ENCODE peak calls at places on chromosome 11, in seven cellular contexts. V, H, Y, J, G, M and S are unnamed samples. For H3K27me3, the result is how much of the 10 kb centered on the place peaks cover.

GRCh38 chr11:35918716-35919115 is 25.1 kb upstream of the LDLRAD3 start:
- DNase-seq in V (no peak), H (no peak), Y (no peak), J (no peak), G (no peak), M (no peak), S (no peak)

GRCh38 chr11:35017528-35018342 is 101.3 kb downstream of the PDHX start:
- DNase-seq in V (no peak), H (no peak), Y (no peak), J (no peak), G (no peak), M (no peak), S (no peak)

GRCh38 chr11:57297221-57297620 is 27.5 kb downstream of the TNKS1BP1 start:
- DNase-seq in V (no peak), H (no peak), Y (no peak), J (no peak), G (no peak), M (no peak), S (no peak)

GRCh38 chr11:109308551-109308950 is 113.4 kb upstream of the C11orf87 start:
- DNase-seq in V (no peak), H (no peak), Y (no peak), J (no peak), G (no peak), M (no peak), S (no peak)

GRCh38 chr11:58922475-58922874 is 16.8 kb upstream of the GLYATL1 start:
- DNase-seq in V (no peak), H (no peak), Y (no peak), J (no peak), G (no peak), M (no peak), S (no peak)

GRCh38 chr11:28836285-28837081 is 728.3 kb downstream of the METTL15 start:
- DNase-seq in V (no peak), H (no peak), Y (no peak), J (no peak), G (no peak), M (peak), S (no peak)

GRCh38 chr11:60782393-60783140 is 2.6 kb upstream of the MS4A10 start:
- DNase-seq in V (no peak), H (no peak), Y (no peak), J (no peak), G (no peak), M (no peak), S (no peak)

GRCh38 chr11:57379732-57380131 is 1.2 kb downstream of the PRG3 start:
- DNase-seq in V (no peak), H (peak), Y (no peak), J (no peak), G (no peak), M (no peak), S (no peak)

GRCh38 chr11:110130642-110131238 is 37.5 kb downstream of the ZC3H12C start:
- DNase-seq in V (no peak), H (no peak), Y (no peak), J (no peak), G (no peak), M (no peak), S (peak)

GRCh38 chr11:58301576-58301975 is 33.5 kb upstream of the OR10W1 start:
- DNase-seq in V (no peak), H (no peak), Y (no peak), J (no peak), G (no peak), M (peak), S (no peak)

GRCh38 chr11:3022300-3022967 is 30.3 kb upstream of the NAP1L4 start:
- DNase-seq in V (no peak), H (no peak), Y (no peak), J (no peak), G (no peak), M (no peak), S (no peak)

GRCh38 chr11:86722041-86722440 is 49.6 kb upstream of the ME3 start:
- DNase-seq in V (no peak), H (no peak), Y (no peak), J (no peak), G (no peak), M (no peak), S (no peak)

GRCh38 chr11:65479184-65480145 is 19.4 kb upstream of the MALAT1 start:
- DNase-seq in V (no peak), H (peak), Y (peak), J (no peak), G (peak), M (peak), S (peak)

GRCh38 chr11:8988329-8989234 is 15.2 kb downstream of the NRIP3 start:
- DNase-seq in V (no peak), H (no peak), Y (no peak), J (no peak), G (no peak), M (peak), S (no peak)

GRCh38 chr11:2825261-2825885 is 60.2 kb downstream of the CDKN1C start:
- DNase-seq in V (no peak), H (no peak), Y (peak), J (no peak), G (peak), M (peak), S (no peak)

GRCh38 chr11:35305670-35306382 is 113.5 kb downstream of the SLC1A2 start:
- DNase-seq in V (no peak), H (peak), Y (no peak), J (peak), G (no peak), M (no peak), S (no peak)

GRCh38 chr11:20000393-20001134 is 159.7 kb downstream of the DBX1 start:
- DNase-seq in V (peak), H (peak), Y (peak), J (no peak), G (peak), M (no peak), S (peak)

GRCh38 chr11:8577791-8578581 is 16.0 kb downstream of the STK33 start:
- DNase-seq in V (no peak), H (no peak), Y (no peak), J (no peak), G (no peak), M (no peak), S (no peak)

DNA sequence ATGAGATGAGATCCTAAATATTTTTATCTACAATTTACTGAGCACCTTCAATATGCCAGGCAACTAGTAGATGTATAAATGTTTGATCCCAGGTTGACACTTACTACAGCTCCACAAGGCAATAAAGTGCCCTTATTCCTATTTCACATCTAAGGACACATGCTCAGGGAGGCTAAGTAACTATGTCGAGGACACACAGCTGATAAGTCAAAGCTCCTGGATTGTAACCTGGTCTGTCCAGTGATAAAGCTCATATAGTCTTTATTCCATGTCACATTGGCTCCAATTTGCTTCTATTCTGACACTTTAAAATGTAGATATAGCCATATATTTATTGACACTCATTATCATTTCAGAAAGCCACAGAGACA is 93.8 kb upstream of the BMAL1 start:
- DNase-seq in V (no peak), H (no peak), Y (no peak), J (no peak), G (no peak), M (no peak), S (no peak)
- TF ChIP-seq CTCF in V (no peak), H (no peak), Y (no peak), J (no peak), G (no peak), M (no peak), S (no peak)

DNA sequence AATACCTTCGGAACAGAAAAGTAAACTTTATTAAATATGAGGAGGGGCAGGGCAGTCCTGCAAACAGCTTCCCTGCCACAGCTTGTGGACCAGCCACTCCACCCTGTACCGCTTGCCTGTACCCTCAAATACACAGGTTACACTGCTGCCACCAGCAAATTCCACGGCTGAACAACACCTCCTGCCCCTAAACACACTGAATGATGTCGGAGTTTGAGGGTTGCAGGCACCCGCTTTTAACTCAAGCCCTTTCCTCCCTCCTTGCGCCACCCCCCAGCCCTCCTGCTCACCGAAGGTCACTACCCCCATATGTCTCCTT is 4.0 kb downstream of the VSIG2 start:
- DNase-seq in V (no peak), H (no peak), Y (no peak), J (no peak), G (no peak), M (no peak), S (no peak)
- H3K27me3 ChIP-seq in V (under half), H (half or more), Y (under half), J (under half), G (under half), M (under half), S (under half)

GRCh38 chr11:77474509-77475070 is 696 bp upstream of the PAK1 start:
- DNase-seq in V (no peak), H (no peak), Y (no peak), J (no peak), G (no peak), M (no peak), S (no peak)
- H3K4me3 ChIP-seq in V (peak), H (peak), Y (peak), J (peak), G (peak), M (peak), S (peak)

GRCh38 chr11:114606003-114606801 is 10.6 kb upstream of the NXPE4 start:
- DNase-seq in V (no peak), H (no peak), Y (no peak), J (no peak), G (no peak), M (no peak), S (no peak)
- TF ChIP-seq CTCF in V (peak), H (no peak), Y (no peak), J (no peak), G (no peak), M (no peak), S (no peak)

DNA sequence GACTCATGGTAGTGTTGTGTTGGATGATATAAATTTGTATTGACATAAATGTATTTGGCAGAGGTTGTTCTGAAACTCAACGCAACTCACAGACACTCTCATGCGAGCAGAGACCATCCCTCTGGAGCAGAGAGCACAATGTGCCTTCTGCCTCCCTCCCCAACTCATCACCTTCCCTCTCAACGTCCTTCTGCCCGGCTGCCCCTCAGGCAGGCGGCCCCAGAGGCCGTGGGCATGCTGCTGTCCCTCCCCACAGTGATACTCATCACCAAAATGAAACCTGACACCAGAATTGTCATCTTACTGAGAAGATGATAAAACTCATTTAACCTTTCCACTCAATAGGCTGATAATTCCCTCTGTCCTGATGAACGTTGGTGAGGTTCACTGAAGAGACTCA is 260.6 kb downstream of the ETS1 start:
- DNase-seq in V (no peak), H (no peak), Y (no peak), J (no peak), G (no peak), M (no peak), S (no peak)
- H3K27me3 ChIP-seq in V (under half), H (under half), Y (under half), J (under half), G (under half), M (under half), S (under half)

GRCh38 chr11:67268036-67268683 is 1.9 kb downstream of the GRK2 start:
- DNase-seq in V (peak), H (no peak), Y (no peak), J (peak), G (no peak), M (no peak), S (no peak)
- H3K4me3 ChIP-seq in V (peak), H (peak), Y (peak), J (peak), G (peak), M (no peak), S (peak)

GRCh38 chr11:62153087-62153395 is 29.2 kb downstream of the INCENP start:
- DNase-seq in V (no peak), H (no peak), Y (no peak), J (no peak), G (no peak), M (no peak), S (no peak)

GRCh38 chr11:62149986-62150886 is 26.4 kb downstream of the INCENP start:
- DNase-seq in V (no peak), H (no peak), Y (no peak), J (no peak), G (no peak), M (no peak), S (peak)

GRCh38 chr11:62151737-62152102 is 27.9 kb downstream of the INCENP start:
- DNase-seq in V (no peak), H (no peak), Y (no peak), J (no peak), G (no peak), M (no peak), S (no peak)

GRCh38 chr11:62152245-62153086 is 28.7 kb downstream of the INCENP start:
- DNase-seq in V (no peak), H (peak), Y (no peak), J (no peak), G (no peak), M (no peak), S (no peak)

GRCh38 chr11:62150887-62151736 is 27.3 kb downstream of the INCENP start:
- DNase-seq in V (no peak), H (no peak), Y (no peak), J (no peak), G (no peak), M (no peak), S (no peak)
- TF ChIP-seq CTCF in V (no peak), H (no peak), Y (no peak), J (no peak), G (no peak), M (no peak), S (no peak)

DNA sequence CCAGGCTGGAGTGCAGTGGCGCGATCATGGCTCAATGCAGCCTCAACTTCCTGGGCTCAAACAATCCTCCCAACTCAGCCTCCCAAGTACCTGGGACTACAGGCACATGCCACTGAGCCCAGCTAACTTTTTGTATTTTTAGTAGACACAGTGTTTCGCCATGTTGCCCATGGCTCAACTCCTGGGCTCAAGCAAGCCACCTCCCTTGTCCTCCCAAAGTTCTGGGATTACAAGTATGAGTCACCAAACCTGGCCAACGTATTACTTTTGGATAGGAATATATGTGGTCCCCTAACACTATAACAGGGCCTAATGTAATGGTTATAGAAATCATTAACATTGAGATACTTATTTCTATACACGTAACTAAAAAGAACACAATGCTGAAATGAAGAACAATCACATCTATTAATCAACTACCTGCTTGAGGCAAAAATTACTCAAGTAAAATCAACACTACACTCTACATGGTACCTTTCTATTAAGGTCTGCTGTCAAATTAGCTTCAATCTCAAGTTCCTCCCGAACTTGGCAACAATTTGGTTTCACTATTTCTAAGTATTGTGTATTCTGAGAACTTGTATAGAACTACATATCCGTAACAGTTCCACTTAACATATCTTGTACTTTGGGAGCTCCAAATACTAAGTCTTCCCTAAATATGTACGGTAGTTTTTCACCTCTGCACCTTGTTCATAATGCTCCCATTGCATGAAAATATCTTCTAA is 124.9 kb downstream of the FCHSD2 start:
- DNase-seq in V (no peak), H (no peak), Y (no peak), J (no peak), G (no peak), M (no peak), S (no peak)
- H3K27me3 ChIP-seq in V (under half), H (under half), Y (under half), J (under half), G (under half), M (under half), S (under half)

DNA sequence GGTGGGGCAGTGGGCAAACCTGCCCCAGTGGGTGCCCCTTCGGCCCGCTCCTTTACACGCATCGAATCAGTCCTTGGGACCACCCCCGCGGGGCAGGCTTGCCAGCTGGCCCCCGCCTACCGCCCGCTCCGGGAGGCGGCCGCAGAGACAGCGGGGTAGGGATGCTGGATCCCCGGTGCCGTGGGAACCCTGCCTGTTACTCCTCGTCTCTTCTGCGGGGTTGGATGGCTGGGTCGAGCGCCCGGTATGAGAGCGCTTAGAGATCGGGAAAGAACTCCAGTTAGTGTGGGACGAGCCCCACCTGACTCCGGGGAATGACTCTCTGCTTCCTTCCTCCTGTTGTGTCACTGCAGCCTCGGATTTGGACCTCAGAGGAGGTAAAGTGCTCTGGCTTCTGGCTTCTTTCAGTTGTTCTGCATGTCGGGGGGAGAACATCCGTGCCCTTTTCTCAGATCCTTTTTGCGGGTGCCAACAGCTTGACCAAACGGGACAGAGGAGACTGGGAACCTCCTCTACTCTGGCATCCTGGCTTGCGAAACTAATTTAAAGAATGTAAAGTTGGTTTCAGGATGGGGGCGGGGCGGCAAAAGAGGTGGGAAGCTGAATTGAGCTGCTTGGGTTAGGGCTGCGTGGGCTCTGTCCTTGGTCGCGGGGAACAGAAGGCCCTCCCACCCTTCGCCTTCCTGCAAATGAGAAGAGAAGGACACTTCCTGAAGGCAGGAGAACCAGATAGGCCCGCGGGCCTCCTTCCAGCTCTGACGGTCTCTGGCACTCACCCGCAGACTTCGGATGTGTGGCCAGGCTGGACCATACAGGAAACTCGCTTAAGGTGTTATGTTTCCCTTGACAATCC is 915 bp downstream of the LAYN start:
- DNase-seq in V (peak), H (peak), Y (peak), J (no peak), G (peak), M (peak), S (no peak)
- H3K4me3 ChIP-seq in V (peak), H (peak), Y (peak), J (peak), G (peak), M (peak), S (peak)